ENCODE peak calls at places on chromosomes 4 and X, in six cellular contexts. Z, I, V, F, S and X are unnamed samples.

GRCh38 chr4:37541956-37542355 is 144.2 kb downstream of the RELL1 start:
- DNase-seq in S (no peak), V (no peak), F (no peak), I (no peak), Z (no peak), X (no peak)

GRCh38 chr4:11426716-11427115 is 2.0 kb downstream of the HS3ST1 start:
- DNase-seq in F (no peak), S (no peak), V (no peak), I (no peak), Z (no peak), X (no peak)

GRCh38 chr4:102416765-102417164 is 71.5 kb upstream of the SLC39A8 start:
- DNase-seq in Z (no peak), V (no peak), S (no peak), F (no peak), I (no peak), X (no peak)

GRCh38 chr4:152678841-152679240 is 956 bp downstream of the TMEM154 start:
- DNase-seq in Z (no peak), S (no peak), F (no peak), I (no peak), V (no peak), X (no peak)

GRCh38 chr4:63296773-63297172 is 1112.5 kb downstream of the TECRL start:
- DNase-seq in F (no peak), Z (no peak), V (no peak), I (peak), S (no peak), X (no peak)

GRCh38 chr4:139152249-139152648 is 24.8 kb downstream of the ELF2 start:
- DNase-seq in S (no peak), F (no peak), V (no peak), Z (no peak), I (no peak), X (no peak)

GRCh38 chr4:131304686-131305085 is 1844.4 kb upstream of the PCDH10 start:
- DNase-seq in V (no peak), Z (no peak), I (no peak), F (no peak), S (no peak), X (no peak)

GRCh38 chrX:34886011-34886410 is 56.6 kb upstream of the FAM47B start:
- DNase-seq in V (no peak), Z (no peak), I (no peak), S (peak), F (no peak), X (no peak)

GRCh38 chrX:51860679-51861078 is 32.7 kb upstream of the MAGED1 start:
- DNase-seq in Z (peak), S (peak), V (peak), I (peak), F (no peak), X (peak)

GRCh38 chr4:156443488-156443887 is 489.8 kb upstream of the CTSO start:
- DNase-seq in S (no peak), I (no peak), Z (no peak), V (no peak), F (no peak), X (no peak)

GRCh38 chr4:77819409-77819835 is 254 bp upstream of the CNOT6L start:
- DNase-seq in I (peak), Z (no peak), F (no peak), S (no peak), V (peak), X (peak)

GRCh38 chr4:170040031-170040680 is 14.0 kb upstream of the MFAP3L start:
- DNase-seq in V (no peak), I (no peak), S (no peak), F (no peak), Z (no peak), X (no peak)

GRCh38 chrX:109347618-109348017 is 134.3 kb downstream of the GUCY2F start:
- DNase-seq in Z (no peak), V (peak), F (no peak), S (no peak), I (no peak), X (no peak)

GRCh38 chr4:158428242-158428641 is 93.4 kb upstream of the RXFP1 start:
- DNase-seq in S (no peak), I (no peak), F (no peak), V (peak), Z (no peak), X (no peak)

GRCh38 chr4:85928775-85929585 is 430.9 kb downstream of the MAPK10 start:
- DNase-seq in I (no peak), Z (peak), S (no peak), F (no peak), V (peak), X (no peak)

GRCh38 chr4:87069037-87069742 is 134.4 kb downstream of the AFF1 start:
- DNase-seq in F (no peak), I (no peak), S (no peak), Z (no peak), V (no peak), X (no peak)

GRCh38 chr4:7981738-7982394 is 42.2 kb upstream of the AFAP1 start:
- DNase-seq in S (no peak), F (no peak), V (no peak), I (no peak), Z (no peak), X (no peak)

GRCh38 chrX:71910526-71911022 is at the start of gene NHSL2:
- DNase-seq in F (no peak), S (no peak), V (no peak), Z (no peak), I (peak), X (peak)

GRCh38 chrX:13747836-13748235 is 13.3 kb downstream of the OFD1 start:
- DNase-seq in V (peak), Z (peak), I (peak), F (no peak), S (peak), X (peak)

GRCh38 chr4:3725936-3726895 is 40.0 kb upstream of the ADRA2C start:
- DNase-seq in F (no peak), S (no peak), Z (no peak), V (peak), I (no peak), X (no peak)

GRCh38 chr4:34572026-34572425 is 1672.3 kb downstream of the ARAP2 start:
- DNase-seq in V (no peak), F (no peak), Z (no peak), S (no peak), I (no peak), X (no peak)

GRCh38 chr4:129455462-129455861 is 359.5 kb downstream of the C4orf33 start:
- DNase-seq in V (no peak), Z (no peak), I (no peak), F (no peak), S (no peak), X (peak)

DNA sequence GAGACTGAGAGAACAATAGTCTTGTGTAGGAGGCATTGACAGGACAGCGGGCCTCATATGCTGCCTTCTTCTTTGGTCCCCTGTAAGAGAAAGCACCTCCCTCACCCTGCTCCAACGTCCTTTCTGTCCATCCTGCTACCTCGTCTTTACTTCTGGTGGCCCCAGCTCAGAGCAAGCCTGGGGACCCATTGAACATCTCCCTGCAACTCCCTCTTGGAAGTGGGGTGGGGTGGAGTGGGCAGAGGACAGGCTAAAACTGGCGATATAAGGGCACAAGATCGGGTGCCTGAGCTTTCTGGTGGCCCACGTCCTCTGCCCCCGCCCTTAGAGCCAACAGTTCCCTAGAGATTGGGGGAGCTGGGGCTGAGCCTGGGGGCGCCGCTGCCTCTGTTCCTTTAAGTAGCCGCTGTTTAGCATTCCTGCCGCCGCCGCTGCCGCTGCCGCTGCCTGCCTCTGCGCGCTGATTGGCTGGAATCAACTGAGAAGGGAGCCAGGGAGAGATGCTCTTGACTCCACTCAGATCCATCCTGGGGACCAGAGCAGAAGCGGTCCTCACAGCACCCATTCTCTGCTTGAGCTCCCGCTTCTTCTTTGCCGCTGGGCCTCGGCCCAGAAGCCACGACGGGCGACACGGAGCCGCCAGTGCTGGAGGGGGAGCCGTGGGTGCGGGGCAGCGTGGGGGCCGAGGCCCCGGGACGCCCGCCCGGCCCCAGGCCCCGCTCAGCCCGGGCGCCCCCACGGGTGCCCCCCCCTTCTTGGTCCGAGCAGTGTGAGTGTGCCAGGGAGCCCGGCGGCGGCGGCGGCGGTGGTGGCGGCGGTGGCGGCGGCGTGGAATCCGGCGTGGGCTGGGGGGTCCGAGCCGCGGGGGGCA is at the start of gene DLG3:
- DNase-seq in S (no peak), F (no peak), I (peak), V (peak), Z (no peak), X (peak)
- H3K4me3 ChIP-seq in S (no peak), F (no peak), I (no peak), V (no peak), Z (no peak), X (no peak)

GRCh38 chr4:32700838-32701237 is 1980.7 kb downstream of the PCDH7 start:
- DNase-seq in F (no peak), V (no peak), Z (no peak), I (no peak), S (no peak), X (no peak)

DNA sequence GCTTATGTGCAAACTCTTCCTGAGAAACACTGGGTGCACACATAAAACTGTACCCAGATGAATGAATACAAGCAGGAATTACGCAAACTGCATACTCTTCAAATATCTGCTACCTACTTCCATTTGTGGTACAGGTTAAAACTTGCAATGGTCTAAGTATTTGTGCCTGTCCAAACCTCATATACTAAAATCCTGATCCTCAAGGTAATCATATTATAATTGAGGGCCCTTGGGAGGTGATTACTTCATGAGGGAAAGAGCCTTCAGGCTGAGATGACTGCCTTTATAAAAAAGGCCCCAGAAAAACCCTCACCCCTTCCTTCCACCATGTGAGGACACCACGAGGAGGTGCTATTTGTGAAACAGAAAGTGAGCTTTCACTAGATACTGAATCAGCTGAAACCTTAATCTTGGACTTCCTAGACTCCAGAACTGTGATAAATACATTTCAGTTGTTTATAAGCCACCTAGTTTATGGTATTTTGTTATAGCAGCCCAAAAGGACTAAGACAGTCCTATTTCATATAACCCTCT is 1977.2 kb downstream of the PCDH7 start:
- DNase-seq in I (no peak), Z (no peak), S (no peak), F (no peak), V (no peak), X (no peak)
- TF ChIP-seq CTCF in I (no peak), Z (no peak), S (no peak), F (no peak), V (no peak), X (no peak)

GRCh38 chrX:131288188-131288587 is 918 bp downstream of the IGSF1 start:
- DNase-seq in S (no peak), I (no peak), Z (no peak), V (no peak), F (no peak), X (no peak)

GRCh38 chrX:131288738-131289511 is at the start of gene IGSF1:
- DNase-seq in V (peak), I (peak), F (peak), Z (no peak), S (peak), X (peak)

GRCh38 chrX:131287556-131288179 is 1.4 kb downstream of the IGSF1 start:
- DNase-seq in V (no peak), F (no peak), I (no peak), Z (no peak), S (no peak), X (no peak)

GRCh38 chrX:131289527-131289926 is 421 bp upstream of the IGSF1 start:
- DNase-seq in Z (no peak), I (no peak), S (no peak), V (no peak), F (no peak), X (no peak)
- H3K4me3 ChIP-seq in Z (no peak), I (peak), S (no peak), V (no peak), F (no peak), X (no peak)

GRCh38 chr4:101230806-101231426 is 116.4 kb downstream of the PPP3CA start:
- DNase-seq in I (no peak), F (no peak), S (no peak), Z (no peak), V (no peak), X (no peak)
- TF ChIP-seq CTCF in I (peak), F (no peak), S (no peak), Z (no peak), V (no peak), X (peak)

GRCh38 chr4:681736-682451 is 7.1 kb downstream of the SLC49A3 start:
- DNase-seq in I (no peak), S (peak), F (no peak), Z (peak), V (no peak), X (peak)
- H3K4me3 ChIP-seq in I (no peak), S (no peak), F (no peak), Z (no peak), V (no peak), X (peak)

GRCh38 chr4:47525154-47525819 is 40.2 kb downstream of the ATP10D start:
- DNase-seq in V (peak), I (no peak), S (peak), Z (no peak), F (no peak), X (no peak)
- TF ChIP-seq CTCF in V (no peak), I (no peak), S (no peak), Z (no peak), F (no peak), X (no peak)